ENCODE peak calls at places on chromosome 12, in seven cellular contexts. B is SK-N-SH, A is H1, Y is HCT116, I is GM12878, F is K562, L is HepG2. K is an unnamed sample.

GRCh38 chr12:22396253-22396652 is 61.7 kb upstream of the ST8SIA1 start:
- DNase-seq in B (no peak), A (no peak), Y (no peak), I (no peak), F (no peak), L (no peak), K (no peak)

GRCh38 chr12:46458500-46459106 is 86.0 kb upstream of the SLC38A2 start:
- DNase-seq in B (no peak), A (no peak), Y (no peak), I (no peak), F (no peak), L (no peak), K (no peak)

GRCh38 chr12:18752947-18753346 is 15.0 kb downstream of the CAPZA3 start:
- DNase-seq in B (no peak), A (no peak), Y (no peak), I (no peak), F (no peak), L (no peak), K (no peak)

GRCh38 chr12:69935651-69936100 is 110.6 kb downstream of the MYRFL start:
- DNase-seq in B (peak), A (no peak), Y (no peak), I (no peak), F (no peak), L (no peak), K (peak)

GRCh38 chr12:32248594-32249140 is 142.0 kb downstream of the BICD1 start:
- DNase-seq in B (no peak), A (no peak), Y (no peak), I (no peak), F (no peak), L (no peak), K (no peak)

GRCh38 chr12:56763753-56764657 is 881 bp downstream of the HSD17B6 start:
- DNase-seq in B (no peak), A (no peak), Y (no peak), I (no peak), F (no peak), L (no peak), K (no peak)

GRCh38 chr12:254912-255311 is 7.7 kb downstream of the SLC6A13 start:
- DNase-seq in B (no peak), A (peak), Y (no peak), I (no peak), F (no peak), L (no peak), K (no peak)

GRCh38 chr12:47277071-47277408 is 197.3 kb upstream of the AMIGO2 start:
- DNase-seq in B (no peak), A (no peak), Y (no peak), I (no peak), F (no peak), L (no peak), K (no peak)

GRCh38 chr12:47734725-47735480 is 9.6 kb upstream of the ENDOU start:
- DNase-seq in B (peak), A (peak), Y (no peak), I (no peak), F (no peak), L (no peak), K (no peak)

GRCh38 chr12:7219599-7220243 is 30.2 kb downstream of the PEX5 start:
- DNase-seq in B (peak), A (peak), Y (peak), I (peak), F (peak), L (peak), K (peak)

GRCh38 chr12:53251477-53252348 is 16.4 kb upstream of the ESPL1 start:
- DNase-seq in B (peak), A (peak), Y (peak), I (peak), F (peak), L (peak), K (peak)

GRCh38 chr12:121719926-121720414 is 7.4 kb downstream of the TMEM120B start:
- DNase-seq in B (no peak), A (no peak), Y (no peak), I (no peak), F (no peak), L (no peak), K (no peak)

GRCh38 chr12:48031135-48031960 is 27.1 kb upstream of the COL2A1 start:
- DNase-seq in B (no peak), A (no peak), Y (no peak), I (no peak), F (no peak), L (no peak), K (no peak)

GRCh38 chr12:109621864-109622485 is 48.4 kb downstream of the MVK start:
- DNase-seq in B (peak), A (no peak), Y (no peak), I (no peak), F (no peak), L (no peak), K (no peak)

GRCh38 chr12:124919646-124920352 is 5.3 kb upstream of the UBC start:
- DNase-seq in B (no peak), A (no peak), Y (no peak), I (peak), F (no peak), L (no peak), K (no peak)

GRCh38 chr12:1531654-1532366 is 62.6 kb downstream of the FBXL14 start:
- DNase-seq in B (no peak), A (no peak), Y (no peak), I (peak), F (no peak), L (no peak), K (no peak)

GRCh38 chr12:7806863-7807487 is 17.8 kb downstream of the NANOG start:
- DNase-seq in B (peak), A (peak), Y (peak), I (peak), F (peak), L (peak), K (peak)

GRCh38 chr12:113274848-113275247 is 53.6 kb downstream of the TPCN1 start:
- DNase-seq in B (peak), A (no peak), Y (no peak), I (no peak), F (no peak), L (no peak), K (no peak)

GRCh38 chr12:65276923-65277322 is 1.6 kb upstream of the MSRB3 start:
- DNase-seq in B (no peak), A (no peak), Y (no peak), I (no peak), F (no peak), L (no peak), K (no peak)

GRCh38 chr12:68534108-68534507 is 76.6 kb upstream of the RAP1B start:
- DNase-seq in B (no peak), A (no peak), Y (no peak), I (no peak), F (no peak), L (no peak), K (no peak)

GRCh38 chr12:31728917-31729640 is at the start of gene AMN1:
- DNase-seq in B (peak), A (peak), Y (peak), I (peak), F (peak), L (peak), K (peak)

GRCh38 chr12:52836491-52837175 is 2.5 kb upstream of the KRT79 start:
- DNase-seq in B (no peak), A (no peak), Y (no peak), I (no peak), F (no peak), L (no peak), K (no peak)

GRCh38 chr12:76595056-76595455 is 35.5 kb upstream of the OSBPL8 start:
- DNase-seq in B (no peak), A (no peak), Y (no peak), I (no peak), F (no peak), L (no peak), K (no peak)

GRCh38 chr12:91804533-91804932 is 341.1 kb downstream of the BTG1 start:
- DNase-seq in B (no peak), A (no peak), Y (peak), I (no peak), F (no peak), L (no peak), K (no peak)

GRCh38 chr12:110758922-110759321 is 16.2 kb upstream of the PPP1CC start:
- DNase-seq in B (no peak), A (no peak), Y (no peak), I (no peak), F (no peak), L (no peak), K (no peak)

GRCh38 chr12:40819427-40820108 is 127.3 kb downstream of the CNTN1 start:
- DNase-seq in B (no peak), A (peak), Y (no peak), I (no peak), F (no peak), L (no peak), K (peak)

GRCh38 chr12:9869307-9870161 is at the start of gene CLEC2B:
- DNase-seq in B (no peak), A (no peak), Y (no peak), I (peak), F (no peak), L (no peak), K (no peak)

GRCh38 chr12:39103552-39104165 is 198.3 kb upstream of the CPNE8 start:
- DNase-seq in B (peak), A (no peak), Y (peak), I (peak), F (peak), L (peak), K (peak)

GRCh38 chr12:39105111-39105510 is 199.7 kb upstream of the CPNE8 start:
- DNase-seq in B (no peak), A (no peak), Y (no peak), I (no peak), F (no peak), L (no peak), K (no peak)

GRCh38 chr12:39102474-39103209 is 197.3 kb upstream of the CPNE8 start:
- DNase-seq in B (no peak), A (no peak), Y (no peak), I (no peak), F (no peak), L (no peak), K (no peak)
- TF ChIP-seq JUND in B (peak), A (no peak), Y (no peak), I (no peak), F (no peak), L (no peak), K (no peak)

DNA sequence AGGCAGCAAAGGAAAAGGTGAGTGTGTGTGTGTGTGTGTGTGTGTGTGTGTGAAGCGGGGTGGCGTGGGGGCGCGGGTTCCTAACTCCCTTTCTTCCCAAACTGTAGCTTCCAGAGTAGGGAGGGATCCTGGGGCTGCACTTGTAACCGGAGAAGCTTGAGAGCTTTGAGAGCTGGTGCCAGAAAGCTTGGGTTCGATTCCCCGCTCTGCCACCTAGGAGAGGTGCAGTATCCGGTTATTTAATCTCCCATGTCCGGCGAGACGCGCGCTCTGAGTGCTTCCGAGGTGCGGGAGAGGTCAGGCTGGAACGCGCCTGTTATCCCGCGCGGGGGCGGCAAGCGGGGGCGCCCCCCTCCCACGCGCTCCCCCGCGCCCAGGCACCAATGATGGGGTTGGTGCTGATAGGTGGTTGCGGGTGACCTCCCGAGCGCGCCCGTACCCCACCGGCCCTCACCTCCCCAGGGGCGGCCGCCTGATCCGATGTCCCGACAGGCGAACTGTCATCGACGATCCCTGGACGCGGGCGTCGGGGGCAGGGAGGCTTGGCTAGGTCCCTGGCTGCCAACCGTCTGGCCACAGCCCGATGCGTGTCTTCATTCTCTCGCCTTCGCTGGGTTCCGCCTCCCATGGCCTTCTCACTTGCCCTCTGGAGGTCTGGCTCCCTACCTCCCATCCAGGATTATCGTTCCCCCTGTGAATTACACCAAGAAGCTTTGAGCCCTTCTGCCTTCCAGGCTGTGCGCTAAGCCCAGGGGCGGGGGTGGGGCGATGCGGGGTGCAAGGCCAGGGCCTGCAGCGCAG is 7.4 kb upstream of the RACGAP1 start:
- DNase-seq in B (peak), A (peak), Y (no peak), I (no peak), F (peak), L (no peak), K (no peak)
- TF ChIP-seq JUND in B (no peak), A (no peak), Y (no peak), I (no peak), F (no peak), L (no peak), K (no peak)

GRCh38 chr12:75308279-75308678 is 21.8 kb downstream of the CAPS2 start:
- DNase-seq in B (no peak), A (no peak), Y (no peak), I (no peak), F (no peak), L (no peak), K (no peak)
- TF ChIP-seq JUND in B (no peak), A (no peak), Y (no peak), I (no peak), F (no peak), L (no peak), K (no peak)

GRCh38 chr12:20063116-20063515 is 305.2 kb upstream of the PDE3A start:
- DNase-seq in B (no peak), A (no peak), Y (no peak), I (no peak), F (no peak), L (no peak), K (no peak)

GRCh38 chr12:20057398-20057797 is 310.9 kb upstream of the PDE3A start:
- DNase-seq in B (no peak), A (no peak), Y (no peak), I (no peak), F (no peak), L (no peak), K (no peak)

DNA sequence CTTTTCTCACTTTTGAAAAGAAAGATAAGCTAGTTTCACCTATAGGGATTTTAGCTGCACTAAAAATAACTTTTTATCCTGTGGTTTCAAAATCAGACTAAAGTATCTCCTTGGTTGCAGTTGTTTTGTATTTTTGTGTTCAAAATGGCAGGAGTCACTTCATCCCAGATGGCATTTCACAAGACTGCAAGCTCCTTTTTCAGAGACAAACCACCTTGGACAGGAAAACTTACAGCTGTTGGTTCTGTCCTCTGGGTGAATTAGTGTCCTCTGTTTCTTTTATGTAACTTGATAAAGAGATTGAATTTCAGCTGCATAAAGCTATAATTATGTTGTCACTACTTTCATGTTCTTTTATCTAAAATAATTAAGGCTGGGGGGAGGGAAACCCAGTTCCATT is 310.3 kb upstream of the PDE3A start:
- DNase-seq in B (no peak), A (no peak), Y (no peak), I (no peak), F (no peak), L (no peak), K (no peak)
- TF ChIP-seq JUND in B (no peak), A (no peak), Y (no peak), I (no peak), F (no peak), L (no peak), K (no peak)

DNA sequence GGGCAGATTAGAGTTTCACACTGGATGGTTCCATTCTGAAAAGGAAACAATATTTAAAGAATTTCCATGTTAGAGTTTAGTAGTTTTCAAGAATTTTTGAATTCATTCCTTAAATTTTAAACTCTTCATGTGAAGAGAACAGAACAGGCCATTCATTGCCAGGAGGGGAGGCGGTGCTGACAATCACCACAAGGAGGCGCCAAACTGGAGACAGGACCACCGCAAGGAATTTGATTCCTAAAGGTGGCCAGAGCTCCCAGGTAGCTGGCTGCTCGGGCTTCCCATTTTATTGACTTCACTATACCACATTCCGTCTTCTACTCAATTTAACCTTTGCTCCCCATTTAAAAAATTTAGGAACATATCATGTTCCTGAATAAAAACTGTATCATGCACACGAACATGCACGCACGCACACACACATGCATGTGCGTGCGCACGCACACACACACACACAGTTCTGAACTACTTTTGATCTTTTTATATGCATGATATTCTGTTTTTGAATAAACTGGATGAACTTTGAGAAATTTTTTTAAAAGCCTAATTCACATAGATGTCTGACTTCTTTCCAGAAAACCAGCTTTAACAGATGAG is 101.2 kb downstream of the NELL2 start:
- DNase-seq in B (peak), A (peak), Y (peak), I (no peak), F (peak), L (peak), K (no peak)
- TF ChIP-seq JUND in B (no peak), A (no peak), Y (no peak), I (no peak), F (no peak), L (no peak), K (no peak)